ENCODE peak calls at places on chromosomes 11 and 22, in eight cellular contexts. One of them, this sample, is unnamed.
A peak's percentile ranks its signal among the peaks of the same experiment; 100 is the strongest.

GRCh38 chr11:20415432-20415831 is 27.9 kb downstream of the PRMT3 start:
- DNase-seq in naive B cell: no peak
- DNase-seq in activated CD4-positive, alpha-beta T cell treated with anti-CD3 and anti-CD28 coated beads for 24 hours: no peak
- DNase-seq in breast epithelium: no peak
- DNase-seq in GM06990: no peak
- DNase-seq in tibial artery: no peak
- DNase-seq in GM04503: no peak
- DNase-seq in Caco-2: no peak
- DNase-seq in this sample: no peak

GRCh38 chr11:83410605-83411565 is 124.7 kb upstream of the CCDC90B start:
- DNase-seq in tibial artery: no peak
- DNase-seq in activated CD4-positive, alpha-beta T cell treated with anti-CD3 and anti-CD28 coated beads for 24 hours: no peak
- DNase-seq in naive B cell: no peak
- DNase-seq in GM04503: no peak
- DNase-seq in GM06990: no peak
- DNase-seq in breast epithelium: peak; percentile 53
- DNase-seq in Caco-2: no peak
- DNase-seq in this sample: no peak

GRCh38 chr11:5831196-5831829 is 10.4 kb downstream of the OR52E6 start:
- DNase-seq in breast epithelium: no peak
- DNase-seq in naive B cell: no peak
- DNase-seq in GM06990: no peak
- DNase-seq in activated CD4-positive, alpha-beta T cell treated with anti-CD3 and anti-CD28 coated beads for 24 hours: no peak
- DNase-seq in tibial artery: no peak
- DNase-seq in GM04503: no peak
- DNase-seq in Caco-2: no peak
- DNase-seq in this sample: no peak

GRCh38 chr22:44158766-44159165 is 22.0 kb upstream of the PARVG start:
- DNase-seq in naive B cell: no peak
- DNase-seq in tibial artery: no peak
- DNase-seq in GM04503: no peak
- DNase-seq in GM06990: no peak
- DNase-seq in breast epithelium: no peak
- DNase-seq in Caco-2: no peak
- DNase-seq in activated CD4-positive, alpha-beta T cell treated with anti-CD3 and anti-CD28 coated beads for 24 hours: no peak
- DNase-seq in this sample: no peak

GRCh38 chr11:116335078-116335477 is 437.7 kb downstream of the BUD13 start:
- DNase-seq in activated CD4-positive, alpha-beta T cell treated with anti-CD3 and anti-CD28 coated beads for 24 hours: no peak
- DNase-seq in breast epithelium: no peak
- DNase-seq in Caco-2: no peak
- DNase-seq in GM04503: no peak
- DNase-seq in GM06990: no peak
- DNase-seq in naive B cell: no peak
- DNase-seq in tibial artery: no peak
- DNase-seq in this sample: no peak

GRCh38 chr11:33753304-33753703 is 17.1 kb upstream of the CD59 start:
- DNase-seq in breast epithelium: no peak
- DNase-seq in activated CD4-positive, alpha-beta T cell treated with anti-CD3 and anti-CD28 coated beads for 24 hours: no peak
- DNase-seq in GM04503: no peak
- DNase-seq in Caco-2: no peak
- DNase-seq in tibial artery: no peak
- DNase-seq in naive B cell: no peak
- DNase-seq in GM06990: peak; percentile 52
- DNase-seq in this sample: no peak

GRCh38 chr11:74388678-74389327 is 9.4 kb downstream of the PGM2L1 start:
- DNase-seq in breast epithelium: no peak
- DNase-seq in GM04503: no peak
- DNase-seq in naive B cell: peak; percentile 56
- DNase-seq in Caco-2: peak; percentile 80
- DNase-seq in activated CD4-positive, alpha-beta T cell treated with anti-CD3 and anti-CD28 coated beads for 24 hours: peak; percentile 72
- DNase-seq in tibial artery: no peak
- DNase-seq in GM06990: peak; percentile 7
- DNase-seq in this sample: peak; percentile 38

GRCh38 chr11:1193326-1194230 is 29.3 kb upstream of the MUC5B start:
- DNase-seq in activated CD4-positive, alpha-beta T cell treated with anti-CD3 and anti-CD28 coated beads for 24 hours: no peak
- DNase-seq in breast epithelium: peak; percentile 49
- DNase-seq in GM04503: no peak
- DNase-seq in GM06990: peak; percentile 4
- DNase-seq in naive B cell: no peak
- DNase-seq in Caco-2: peak; percentile 55
- DNase-seq in tibial artery: peak; percentile 65
- DNase-seq in this sample: no peak

GRCh38 chr22:46069518-46070214 is 80.7 kb upstream of the PPARA start:
- DNase-seq in activated CD4-positive, alpha-beta T cell treated with anti-CD3 and anti-CD28 coated beads for 24 hours: no peak
- DNase-seq in naive B cell: peak; percentile 44
- DNase-seq in tibial artery: peak; percentile 96
- DNase-seq in Caco-2: no peak
- DNase-seq in GM06990: no peak
- DNase-seq in breast epithelium: peak; percentile 94
- DNase-seq in GM04503: no peak
- DNase-seq in this sample: peak; percentile 98

GRCh38 chr11:71996946-71997345 is 1.8 kb upstream of the IL18BP start:
- DNase-seq in tibial artery: no peak
- DNase-seq in breast epithelium: peak; percentile 44
- DNase-seq in activated CD4-positive, alpha-beta T cell treated with anti-CD3 and anti-CD28 coated beads for 24 hours: no peak
- DNase-seq in GM06990: no peak
- DNase-seq in naive B cell: no peak
- DNase-seq in GM04503: no peak
- DNase-seq in Caco-2: no peak
- DNase-seq in this sample: no peak

This sample was measured in dermis microvascular lymphatic vessel endothelial cell.